ENCODE peak calls at places on chromosomes 5 and 9, in five cellular contexts. P is hippocampal formation; U is heart left ventricle; C is D341Med; A is activated CD4-positive, alpha-beta T cell treated with anti-CD3 and anti-CD28 coated beads, Interleukin-2, amount 10 ng/mL, durations not matched to agents 7 days and 5 days. H is an unnamed sample.

GRCh38 chr5:75465480-75465879 is 45.9 kb downstream of the CERT1 start:
- DNase-seq in P (no peak), U (no peak), C (no peak), A (no peak), H (no peak)

GRCh38 chr5:65394078-65394477 is 87.6 kb downstream of the ADAMTS6 start:
- DNase-seq in P (peak), U (no peak), C (no peak), A (no peak), H (no peak)

GRCh38 chr5:126234563-126235195 is 188.5 kb upstream of the GRAMD2B start:
- DNase-seq in P (no peak), U (no peak), C (peak), A (no peak), H (peak)

GRCh38 chr9:5002811-5003210 is 17.7 kb downstream of the JAK2 start:
- DNase-seq in P (no peak), U (no peak), C (no peak), A (no peak), H (no peak)

GRCh38 chr5:57650360-57651069 is 167.9 kb upstream of the ACTBL2 start:
- DNase-seq in P (no peak), U (no peak), C (peak), A (peak), H (peak)

GRCh38 chr9:111179577-111179976 is 141.3 kb upstream of the LPAR1 start:
- DNase-seq in P (no peak), U (no peak), C (no peak), A (no peak), H (peak)

GRCh38 chr5:179699640-179700298 is 1.0 kb downstream of the CANX start:
- DNase-seq in P (no peak), U (no peak), C (peak), A (peak), H (no peak)

GRCh38 chr9:88989961-88990570 is 1.2 kb upstream of the S1PR3 start:
- DNase-seq in P (no peak), U (no peak), C (no peak), A (no peak), H (no peak)

GRCh38 chr5:179558912-179559279 is 8.5 kb downstream of the RUFY1 start:
- DNase-seq in P (peak), U (no peak), C (peak), A (peak), H (no peak)

GRCh38 chr5:142929602-142930001 is 159.4 kb downstream of the ARHGAP26 start:
- DNase-seq in P (no peak), U (peak), C (no peak), A (no peak), H (no peak)

GRCh38 chr5:2750758-2751464 is 566 bp downstream of the IRX2 start:
- DNase-seq in P (no peak), U (no peak), C (no peak), A (no peak), H (no peak)

GRCh38 chr9:78918976-78919375 is 622.1 kb downstream of the PSAT1 start:
- DNase-seq in P (no peak), U (no peak), C (no peak), A (no peak), H (no peak)

GRCh38 chr9:129981180-129981907 is 61.6 kb downstream of the FNBP1 start:
- DNase-seq in P (peak), U (peak), C (no peak), A (no peak), H (no peak)

H was measured in HFF-Myc.